ENCODE peak calls at places on chromosome 20, in six cellular contexts. O is NT2/D1, Q is HAP-1, T is upper lobe of right lung, G is sigmoid colon, A is ovary. M is an unnamed sample. For H3K27me3, the result is how much of the 10 kb centered on the place peaks cover.

GRCh38 chr20:45061244-45061643 is 39.7 kb downstream of the KCNS1 start:
- DNase-seq in O (no peak), Q (no peak), T (no peak), G (no peak), A (no peak), M (peak)

GRCh38 chr20:17859616-17860232 is 108.9 kb downstream of the SNX5 start:
- DNase-seq in O (no peak), Q (no peak), T (peak), G (no peak), A (no peak), M (no peak)

GRCh38 chr20:23235173-23236027 is 115.2 kb upstream of the NXT1 start:
- DNase-seq in O (peak), Q (peak), T (peak), G (no peak), A (peak), M (no peak)

GRCh38 chr20:8246701-8247100 is 114.6 kb downstream of the PLCB1 start:
- DNase-seq in O (no peak), Q (no peak), T (no peak), G (no peak), A (no peak), M (no peak)

GRCh38 chr20:53425930-53426329 is 167.7 kb downstream of the ZNF217 start:
- DNase-seq in O (no peak), Q (no peak), T (no peak), G (no peak), A (no peak), M (no peak)

GRCh38 chr20:23063573-23063972 is 14.1 kb upstream of the THBD start:
- DNase-seq in O (no peak), Q (no peak), T (no peak), G (no peak), A (no peak), M (no peak)

GRCh38 chr20:8401491-8401890 is 269.4 kb downstream of the PLCB1 start:
- DNase-seq in O (no peak), Q (no peak), T (no peak), G (no peak), A (no peak), M (no peak)

GRCh38 chr20:23399568-23400241 is 21.6 kb downstream of the NAPB start:
- DNase-seq in O (no peak), Q (no peak), T (no peak), G (no peak), A (no peak), M (no peak)

GRCh38 chr20:63653974-63654680 is 903 bp upstream of the STMN3 start:
- DNase-seq in O (no peak), Q (no peak), T (no peak), G (no peak), A (peak), M (no peak)

GRCh38 chr20:22743426-22743825 is 159.1 kb upstream of the FOXA2 start:
- DNase-seq in O (no peak), Q (no peak), T (no peak), G (no peak), A (no peak), M (no peak)

GRCh38 chr20:4962257-4962855 is 39.0 kb downstream of the SLC23A2 start:
- DNase-seq in O (no peak), Q (no peak), T (no peak), G (no peak), A (no peak), M (no peak)

GRCh38 chr20:31476313-31476623 is 1.2 kb downstream of the REM1 start:
- DNase-seq in O (no peak), Q (no peak), T (no peak), G (no peak), A (no peak), M (no peak)

GRCh38 chr20:57650756-57651483 is 30.7 kb upstream of the ZBP1 start:
- DNase-seq in O (no peak), Q (no peak), T (peak), G (no peak), A (no peak), M (peak)

GRCh38 chr20:63558804-63559484 is 5.0 kb downstream of the FNDC11 start:
- DNase-seq in O (no peak), Q (no peak), T (no peak), G (no peak), A (no peak), M (no peak)

GRCh38 chr20:1811621-1812498 is 83.3 kb upstream of the SIRPA start:
- DNase-seq in O (peak), Q (peak), T (no peak), G (no peak), A (no peak), M (no peak)

GRCh38 chr20:45254867-45255266 is 503 bp upstream of the SLPI start:
- DNase-seq in O (no peak), Q (no peak), T (no peak), G (no peak), A (no peak), M (no peak)

GRCh38 chr20:47330071-47330470 is 26.4 kb downstream of the ZMYND8 start:
- DNase-seq in O (no peak), Q (no peak), T (no peak), G (no peak), A (no peak), M (no peak)

GRCh38 chr20:14538433-14538832 is 201.0 kb upstream of the FLRT3 start:
- DNase-seq in O (no peak), Q (no peak), T (no peak), G (no peak), A (no peak), M (no peak)

GRCh38 chr20:14406495-14406894 is 69.1 kb upstream of the FLRT3 start:
- DNase-seq in O (no peak), Q (no peak), T (no peak), G (no peak), A (no peak), M (no peak)

GRCh38 chr20:22524393-22525015 is 59.9 kb downstream of the FOXA2 start:
- DNase-seq in O (no peak), Q (no peak), T (no peak), G (no peak), A (no peak), M (no peak)

GRCh38 chr20:53394433-53394832 is 199.2 kb downstream of the ZNF217 start:
- DNase-seq in O (no peak), Q (no peak), T (no peak), G (no peak), A (no peak), M (no peak)

GRCh38 chr20:21433329-21433890 is 36.1 kb upstream of the NKX2-4 start:
- DNase-seq in O (no peak), Q (no peak), T (no peak), G (no peak), A (no peak), M (no peak)

GRCh38 chr20:39893013-39893685 is 795.9 kb downstream of the MAFB start:
- DNase-seq in O (peak), Q (no peak), T (no peak), G (no peak), A (no peak), M (no peak)

GRCh38 chr20:43750774-43751166 is 24.0 kb upstream of the GTSF1L start:
- DNase-seq in O (no peak), Q (no peak), T (no peak), G (no peak), A (no peak), M (no peak)

GRCh38 chr20:63216849-63217471 is 1.0 kb upstream of the YTHDF1 start:
- DNase-seq in O (no peak), Q (no peak), T (no peak), G (no peak), A (no peak), M (peak)

GRCh38 chr20:17771206-17772004 is 71.6 kb downstream of the BANF2 start:
- DNase-seq in O (no peak), Q (no peak), T (peak), G (no peak), A (no peak), M (no peak)

GRCh38 chr20:571754-572331 is 28.3 kb upstream of the CSNK2A1 start:
- DNase-seq in O (no peak), Q (no peak), T (peak), G (peak), A (peak), M (no peak)

GRCh38 chr20:40326794-40327193 is 362.2 kb downstream of the MAFB start:
- DNase-seq in O (no peak), Q (no peak), T (no peak), G (no peak), A (no peak), M (no peak)

GRCh38 chr20:36173451-36173933 is 19.0 kb downstream of the EPB41L1 start:
- DNase-seq in O (no peak), Q (peak), T (no peak), G (no peak), A (no peak), M (peak)

GRCh38 chr20:43508604-43509040 is 1.1 kb downstream of the L3MBTL1 start:
- DNase-seq in O (no peak), Q (no peak), T (no peak), G (no peak), A (no peak), M (no peak)

DNA sequence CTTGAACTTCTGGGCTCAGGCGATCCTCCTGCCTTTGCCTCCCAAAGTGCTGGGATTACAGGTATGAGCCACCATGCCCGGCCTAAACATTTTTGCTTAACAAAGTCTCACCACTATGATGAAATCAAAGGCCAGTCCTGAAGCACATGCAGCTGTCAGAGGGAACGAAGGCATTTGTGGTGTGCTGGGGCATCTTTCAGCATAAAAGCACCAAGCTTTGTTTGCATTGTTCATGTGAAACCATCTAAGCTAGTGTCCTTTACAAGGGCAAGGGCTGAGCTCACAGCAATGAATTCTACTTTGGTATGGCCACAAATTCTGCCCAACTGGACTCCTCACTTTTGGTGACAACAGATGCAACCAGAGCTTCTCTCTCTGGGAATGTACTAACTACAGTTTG is 66.8 kb downstream of the ZFP64 start:
- DNase-seq in O (no peak), Q (no peak), T (no peak), G (no peak), A (no peak), M (no peak)
- H3K27me3 ChIP-seq in O (under half), Q (under half), T (under half), G (under half), A (under half), M (under half)

GRCh38 chr20:33158637-33159385 is 9.1 kb upstream of the BPIFA2 start:
- DNase-seq in O (no peak), Q (no peak), T (no peak), G (no peak), A (no peak), M (peak)
- H3K27me3 ChIP-seq in O (under half), Q (under half), T (under half), G (under half), A (under half), M (under half)

GRCh38 chr20:20205862-20206236 is 153.5 kb downstream of the CFAP61 start:
- DNase-seq in O (no peak), Q (no peak), T (no peak), G (no peak), A (no peak), M (no peak)
- H3K27me3 ChIP-seq in O (under half), Q (under half), T (under half), G (under half), A (under half), M (under half)

GRCh38 chr20:13338999-13339411 is 117.9 kb downstream of the ISM1 start:
- DNase-seq in O (no peak), Q (no peak), T (no peak), G (no peak), A (no peak), M (no peak)
- H3K27me3 ChIP-seq in O (under half), Q (under half), T (under half), G (under half), A (under half), M (under half)

GRCh38 chr20:38642498-38642897 is 40.9 kb downstream of the ARHGAP40 start:
- DNase-seq in O (no peak), Q (no peak), T (no peak), G (no peak), A (no peak), M (no peak)

GRCh38 chr20:38645318-38645717 is 43.7 kb downstream of the ARHGAP40 start:
- DNase-seq in O (no peak), Q (no peak), T (no peak), G (no peak), A (no peak), M (no peak)

GRCh38 chr20:38645980-38646858 is 44.6 kb downstream of the ARHGAP40 start:
- DNase-seq in O (peak), Q (peak), T (peak), G (peak), A (peak), M (peak)

GRCh38 chr20:38640486-38640885 is 38.9 kb downstream of the ARHGAP40 start:
- DNase-seq in O (no peak), Q (no peak), T (no peak), G (no peak), A (no peak), M (no peak)

GRCh38 chr20:38644588-38644987 is 43.0 kb downstream of the ARHGAP40 start:
- DNase-seq in O (no peak), Q (no peak), T (no peak), G (no peak), A (no peak), M (no peak)
- H3K27me3 ChIP-seq in O (under half), Q (under half), T (under half), G (under half), A (under half), M (under half)

GRCh38 chr20:3071610-3072529 is at the start of gene OXT:
- DNase-seq in O (no peak), Q (peak), T (peak), G (no peak), A (no peak), M (no peak)
- H3K27me3 ChIP-seq in O (under half), Q (under half), T (under half), G (under half), A (under half), M (under half)

GRCh38 chr20:24736131-24736843 is 212.8 kb upstream of the CST7 start:
- DNase-seq in O (no peak), Q (no peak), T (no peak), G (no peak), A (no peak), M (no peak)
- H3K27me3 ChIP-seq in O (under half), Q (under half), T (under half), G (under half), A (under half), M (under half)

GRCh38 chr20:56630086-56630493 is 984 bp downstream of the TFAP2C start:
- DNase-seq in O (peak), Q (peak), T (peak), G (peak), A (no peak), M (peak)

GRCh38 chr20:56630506-56631317 is 1.6 kb downstream of the TFAP2C start:
- DNase-seq in O (no peak), Q (peak), T (no peak), G (no peak), A (no peak), M (no peak)

GRCh38 chr20:56631318-56631989 is 2.3 kb downstream of the TFAP2C start:
- DNase-seq in O (no peak), Q (no peak), T (no peak), G (no peak), A (no peak), M (peak)

GRCh38 chr20:56634307-56634706 is 5.2 kb downstream of the TFAP2C start:
- DNase-seq in O (no peak), Q (no peak), T (no peak), G (no peak), A (no peak), M (no peak)

DNA sequence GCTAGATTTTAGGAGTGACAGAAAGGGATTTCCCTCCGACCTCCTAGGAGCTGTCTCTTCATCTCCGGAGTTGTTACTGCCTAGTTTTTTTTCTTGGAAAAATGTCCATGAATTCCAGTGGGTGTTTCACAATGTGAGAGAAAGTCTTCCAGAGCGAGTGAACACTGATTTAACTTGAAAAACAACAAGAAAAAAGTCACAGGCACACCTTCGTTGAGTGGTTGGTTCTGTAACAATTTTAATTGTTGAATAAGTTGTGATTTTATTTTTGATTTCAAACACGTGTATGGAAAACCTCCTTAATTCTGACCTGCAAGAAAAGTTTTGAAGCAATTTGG is 2.9 kb downstream of the TFAP2C start:
- DNase-seq in O (no peak), Q (no peak), T (no peak), G (no peak), A (no peak), M (no peak)
- H3K27me3 ChIP-seq in O (under half), Q (under half), T (half or more), G (under half), A (under half), M (under half)

GRCh38 chr20:61502433-61502832 is 250.4 kb downstream of the CDH4 start:
- DNase-seq in O (no peak), Q (no peak), T (no peak), G (no peak), A (no peak), M (no peak)
- H3K27me3 ChIP-seq in O (under half), Q (under half), T (under half), G (under half), A (under half), M (under half)

GRCh38 chr20:58784321-58785074 is 66.2 kb downstream of the GNAS-AS1 start:
- DNase-seq in O (no peak), Q (no peak), T (peak), G (peak), A (no peak), M (no peak)

GRCh38 chr20:58778774-58779173 is 71.9 kb downstream of the GNAS-AS1 start:
- DNase-seq in O (no peak), Q (no peak), T (peak), G (no peak), A (no peak), M (no peak)

GRCh38 chr20:58777657-58778056 is 73.0 kb downstream of the GNAS-AS1 start:
- DNase-seq in O (no peak), Q (no peak), T (peak), G (no peak), A (no peak), M (no peak)

GRCh38 chr20:58783515-58783914 is 67.2 kb downstream of the GNAS-AS1 start:
- DNase-seq in O (no peak), Q (no peak), T (no peak), G (no peak), A (no peak), M (no peak)

DNA sequence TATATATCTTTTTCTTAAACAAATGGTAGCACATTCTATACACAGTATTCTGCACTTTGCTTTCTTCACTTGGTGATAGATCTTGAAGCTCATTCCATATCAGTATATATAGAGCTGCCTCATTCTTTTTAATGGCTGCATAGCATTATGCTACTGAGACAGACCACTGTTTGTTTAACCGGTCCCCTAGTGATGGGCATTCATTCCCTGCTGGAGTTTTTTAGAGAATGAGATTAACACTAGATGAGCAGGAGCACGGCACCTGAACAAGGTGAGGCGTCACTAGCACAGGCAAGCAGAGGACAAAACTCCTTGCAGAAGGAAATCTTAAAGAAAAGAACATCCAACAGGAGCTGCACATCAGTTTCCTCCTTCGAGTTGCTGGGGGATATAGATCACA is 69.6 kb downstream of the GNAS-AS1 start:
- DNase-seq in O (no peak), Q (no peak), T (no peak), G (no peak), A (no peak), M (no peak)
- H3K27me3 ChIP-seq in O (under half), Q (under half), T (under half), G (under half), A (under half), M (half or more)

M was measured in RWPE2.